ENCODE peak calls at places on chromosome 9, in ten cellular contexts. H, L, G, W, T, V, R, Y, M and E are unnamed samples.

GRCh38 chr9:94934816-94935328 is 208.4 kb downstream of the AOPEP start:
- DNase-seq in H (no peak), L (no peak), G (no peak), W (no peak), T (no peak), V (no peak), R (no peak), Y (no peak), M (no peak), E (no peak)

GRCh38 chr9:77511525-77511924 is 136.6 kb downstream of the GNA14 start:
- DNase-seq in H (no peak), L (no peak), G (no peak), W (no peak), T (no peak), V (no peak), R (no peak), Y (no peak), M (no peak), E (no peak)

GRCh38 chr9:114429488-114429887 is 41.7 kb upstream of the AKNA start:
- DNase-seq in H (no peak), L (no peak), G (no peak), W (no peak), T (no peak), V (no peak), R (no peak), Y (no peak), M (no peak), E (no peak)

GRCh38 chr9:121718063-121718462 is 66.6 kb downstream of the DAB2IP start:
- DNase-seq in H (no peak), L (no peak), G (no peak), W (no peak), T (no peak), V (no peak), R (no peak), Y (no peak), M (peak), E (peak)

GRCh38 chr9:16867571-16868311 is 2.7 kb downstream of the BNC2 start:
- DNase-seq in H (no peak), L (no peak), G (no peak), W (no peak), T (no peak), V (no peak), R (no peak), Y (peak), M (peak), E (no peak)

GRCh38 chr9:71498691-71499090 is 269.6 kb downstream of the CEMIP2 start:
- DNase-seq in H (no peak), L (no peak), G (no peak), W (no peak), T (no peak), V (no peak), R (no peak), Y (no peak), M (no peak), E (no peak)

GRCh38 chr9:72734631-72735030 is 213.2 kb downstream of the TMC1 start:
- DNase-seq in H (no peak), L (no peak), G (no peak), W (no peak), T (no peak), V (no peak), R (no peak), Y (no peak), M (no peak), E (no peak)

GRCh38 chr9:119283118-119283794 is 86.0 kb downstream of the BRINP1 start:
- DNase-seq in H (no peak), L (no peak), G (no peak), W (no peak), T (no peak), V (no peak), R (no peak), Y (peak), M (no peak), E (no peak)

GRCh38 chr9:74681901-74682300 is 184.8 kb downstream of the RORB start:
- DNase-seq in H (no peak), L (no peak), G (no peak), W (no peak), T (no peak), V (no peak), R (no peak), Y (peak), M (no peak), E (no peak)

GRCh38 chr9:130331573-130331972 is 66.0 kb downstream of the HMCN2 start:
- DNase-seq in H (no peak), L (no peak), G (no peak), W (no peak), T (no peak), V (no peak), R (no peak), Y (peak), M (peak), E (no peak)

GRCh38 chr9:91092214-91092613 is 269.5 kb downstream of the AUH start:
- DNase-seq in H (no peak), L (no peak), G (no peak), W (no peak), T (no peak), V (no peak), R (no peak), Y (no peak), M (no peak), E (no peak)

GRCh38 chr9:37921546-37922300 is 17.8 kb upstream of the SLC25A51 start:
- DNase-seq in H (no peak), L (no peak), G (no peak), W (no peak), T (no peak), V (no peak), R (no peak), Y (no peak), M (no peak), E (no peak)

GRCh38 chr9:108182270-108182669 is 673.5 kb downstream of the ACTL7B start:
- DNase-seq in H (no peak), L (no peak), G (no peak), W (no peak), T (no peak), V (no peak), R (no peak), Y (no peak), M (no peak), E (no peak)

GRCh38 chr9:16309350-16310271 is 560.9 kb downstream of the BNC2 start:
- DNase-seq in H (no peak), L (no peak), G (no peak), W (no peak), T (no peak), V (no peak), R (no peak), Y (no peak), M (peak), E (no peak)

GRCh38 chr9:97703437-97704326 is 6.5 kb upstream of the XPA start:
- DNase-seq in H (no peak), L (peak), G (no peak), W (peak), T (peak), V (peak), R (no peak), Y (peak), M (peak), E (peak)

GRCh38 chr9:12819436-12820185 is 44.8 kb downstream of the LURAP1L start:
- DNase-seq in H (peak), L (no peak), G (no peak), W (no peak), T (no peak), V (no peak), R (peak), Y (no peak), M (no peak), E (no peak)

GRCh38 chr9:616694-617093 is 224.8 kb upstream of the DMRT1 start:
- DNase-seq in H (no peak), L (no peak), G (no peak), W (no peak), T (no peak), V (no peak), R (no peak), Y (no peak), M (no peak), E (no peak)

GRCh38 chr9:88829276-88829675 is 162.0 kb upstream of the S1PR3 start:
- DNase-seq in H (no peak), L (no peak), G (no peak), W (no peak), T (peak), V (no peak), R (no peak), Y (peak), M (no peak), E (no peak)

GRCh38 chr9:111963995-111964394 is 67.4 kb downstream of the UGCG start:
- DNase-seq in H (no peak), L (no peak), G (no peak), W (no peak), T (no peak), V (no peak), R (no peak), Y (no peak), M (no peak), E (no peak)

GRCh38 chr9:105725370-105725769 is 31.0 kb downstream of the TMEM38B start:
- DNase-seq in H (no peak), L (no peak), G (no peak), W (no peak), T (no peak), V (no peak), R (no peak), Y (no peak), M (no peak), E (no peak)

GRCh38 chr9:100674419-100675122 is 96.7 kb downstream of the CAVIN4 start:
- DNase-seq in H (no peak), L (no peak), G (no peak), W (no peak), T (no peak), V (no peak), R (no peak), Y (no peak), M (no peak), E (no peak)

GRCh38 chr9:89179535-89179919 is 909 bp upstream of the SHC3 start:
- DNase-seq in H (peak), L (no peak), G (no peak), W (no peak), T (no peak), V (no peak), R (no peak), Y (peak), M (peak), E (peak)

GRCh38 chr9:8917978-8918739 is 1118.6 kb upstream of the DMAC1 start:
- DNase-seq in H (no peak), L (peak), G (no peak), W (no peak), T (no peak), V (no peak), R (no peak), Y (no peak), M (no peak), E (no peak)

GRCh38 chr9:24614070-24614469 is 68.4 kb upstream of the IZUMO3 start:
- DNase-seq in H (no peak), L (no peak), G (no peak), W (no peak), T (no peak), V (no peak), R (no peak), Y (no peak), M (no peak), E (no peak)

GRCh38 chr9:74942801-74943200 is 9.9 kb downstream of the C9orf40 start:
- DNase-seq in H (no peak), L (no peak), G (no peak), W (peak), T (peak), V (no peak), R (no peak), Y (no peak), M (peak), E (no peak)

GRCh38 chr9:127336708-127337352 is 60.1 kb upstream of the SLC2A8 start:
- DNase-seq in H (peak), L (no peak), G (no peak), W (no peak), T (no peak), V (peak), R (no peak), Y (peak), M (peak), E (no peak)

GRCh38 chr9:35703906-35704672 is 14.4 kb upstream of the TPM2 start:
- DNase-seq in H (no peak), L (no peak), G (no peak), W (no peak), T (no peak), V (no peak), R (no peak), Y (no peak), M (no peak), E (no peak)

GRCh38 chr9:129703667-129704355 is 38.4 kb downstream of the PRRX2 start:
- DNase-seq in H (no peak), L (no peak), G (no peak), W (no peak), T (no peak), V (no peak), R (no peak), Y (no peak), M (no peak), E (no peak)

GRCh38 chr9:86093788-86094555 is 5.4 kb downstream of the GOLM1 start:
- DNase-seq in H (no peak), L (no peak), G (no peak), W (no peak), T (no peak), V (no peak), R (peak), Y (no peak), M (peak), E (no peak)

GRCh38 chr9:126440042-126440441 is 113.4 kb downstream of the MVB12B start:
- DNase-seq in H (no peak), L (no peak), G (no peak), W (no peak), T (no peak), V (no peak), R (no peak), Y (no peak), M (no peak), E (no peak)

GRCh38 chr9:5644522-5644921 is 15.6 kb downstream of the RIC1 start:
- DNase-seq in H (no peak), L (no peak), G (no peak), W (no peak), T (no peak), V (no peak), R (no peak), Y (no peak), M (no peak), E (no peak)

GRCh38 chr9:36346578-36346977 is 53.5 kb downstream of the RNF38 start:
- DNase-seq in H (no peak), L (peak), G (no peak), W (no peak), T (no peak), V (no peak), R (no peak), Y (no peak), M (no peak), E (no peak)

GRCh38 chr9:69044226-69045219 is 9.0 kb downstream of the FXN start:
- DNase-seq in H (no peak), L (no peak), G (no peak), W (no peak), T (no peak), V (peak), R (no peak), Y (peak), M (peak), E (no peak)